ENCODE peak calls at places on chromosomes 2 and 18, in ten cellular contexts. H is PC-3, Q is H9, S is nephron progenitor cell, O is cardiac fibroblast, N is BJ, U is stomach, Y is cardiac muscle cell, G is sigmoid colon, A is dorsolateral prefrontal cortex. P is an unnamed sample.

GRCh38 chr2:11835403-11835802 is 89.0 kb downstream of the LPIN1 start:
- DNase-seq in O (no peak), U (no peak), H (peak), N (no peak), Q (no peak), Y (no peak), A (no peak), G (no peak), S (no peak), P (no peak)

GRCh38 chr2:191221666-191222065 is 23.5 kb upstream of the MYO1B start:
- DNase-seq in O (no peak), U (no peak), G (no peak), S (no peak), H (no peak), A (no peak), Q (no peak), N (no peak), Y (no peak), P (no peak)

GRCh38 chr18:37334494-37335125 is 231.0 kb downstream of the CELF4 start:
- DNase-seq in Q (no peak), G (no peak), U (no peak), O (peak), N (peak), A (no peak), S (no peak), H (no peak), Y (no peak), P (no peak)

GRCh38 chr18:10099539-10100140 is 185.8 kb downstream of the VAPA start:
- DNase-seq in O (no peak), U (no peak), G (no peak), H (no peak), N (no peak), Q (no peak), A (no peak), S (no peak), Y (no peak), P (no peak)

GRCh38 chr2:177906041-177906718 is 166.4 kb downstream of the PDE11A start:
- DNase-seq in A (no peak), O (peak), H (peak), S (peak), G (no peak), U (peak), Y (peak), Q (peak), N (no peak), P (peak)

GRCh38 chr2:106843001-106843909 is 42.7 kb downstream of the ST6GAL2 start:
- DNase-seq in Y (no peak), U (no peak), G (no peak), H (no peak), N (no peak), S (no peak), O (no peak), A (no peak), Q (no peak), P (no peak)

GRCh38 chr2:235139956-235140800 is 188.4 kb downstream of the SH3BP4 start:
- DNase-seq in U (no peak), O (no peak), S (no peak), A (no peak), N (no peak), H (no peak), Y (no peak), G (no peak), Q (no peak), P (no peak)

GRCh38 chr2:148619560-148620190 is 24.9 kb upstream of the EPC2 start:
- DNase-seq in H (no peak), O (no peak), U (no peak), N (no peak), S (no peak), Y (no peak), A (no peak), G (no peak), Q (no peak), P (no peak)

GRCh38 chr18:25298853-25299274 is 53.1 kb downstream of the ZNF521 start:
- DNase-seq in A (no peak), S (no peak), Q (no peak), O (peak), Y (no peak), N (peak), H (peak), U (no peak), G (no peak), P (peak)

GRCh38 chr2:83055338-83056010 is 1403.6 kb downstream of the SUCLG1 start:
- DNase-seq in N (peak), Q (no peak), A (no peak), O (peak), G (no peak), U (no peak), Y (no peak), H (peak), S (no peak), P (no peak)

GRCh38 chr2:95283562-95283961 is 9.3 kb downstream of the PROM2 start:
- DNase-seq in O (no peak), U (no peak), Y (no peak), Q (no peak), A (no peak), N (no peak), G (no peak), S (no peak), H (no peak), P (no peak)

GRCh38 chr18:79853303-79853992 is 55.7 kb downstream of the KCNG2 start:
- DNase-seq in N (no peak), Q (no peak), O (no peak), A (no peak), G (no peak), U (no peak), Y (no peak), H (no peak), S (no peak), P (no peak)

GRCh38 chr2:158140201-158140600 is 38.5 kb downstream of the UPP2 start:
- DNase-seq in H (no peak), U (no peak), Y (no peak), O (no peak), N (no peak), A (no peak), S (no peak), G (no peak), Q (no peak), P (no peak)

GRCh38 chr18:7919565-7919964 is 352.4 kb downstream of the PTPRM start:
- DNase-seq in U (no peak), Q (no peak), N (no peak), O (no peak), Y (no peak), A (no peak), H (peak), G (no peak), S (no peak), P (no peak)

GRCh38 chr2:15251753-15252152 is 309.4 kb downstream of the NBAS start:
- DNase-seq in O (no peak), S (no peak), Y (no peak), Q (no peak), U (no peak), G (no peak), A (no peak), N (no peak), H (no peak), P (no peak)

GRCh38 chr2:101690547-101691182 is 6.8 kb upstream of the MAP4K4 start:
- DNase-seq in O (no peak), S (no peak), A (no peak), Q (no peak), H (no peak), U (no peak), N (no peak), G (no peak), Y (no peak), P (no peak)

GRCh38 chr2:57959380-57959779 is 87.2 kb upstream of the VRK2 start:
- DNase-seq in N (no peak), S (no peak), Y (no peak), Q (no peak), H (no peak), G (no peak), A (no peak), O (no peak), U (no peak), P (no peak)

GRCh38 chr2:223494496-223494895 is 107.7 kb downstream of the SCG2 start:
- DNase-seq in S (no peak), A (no peak), O (no peak), H (no peak), U (no peak), Q (no peak), G (no peak), Y (no peak), N (no peak), P (no peak)

GRCh38 chr2:110157153-110157793 is 41.7 kb upstream of the MALL start:
- DNase-seq in Q (no peak), H (peak), A (no peak), N (peak), O (peak), G (no peak), Y (peak), S (peak), U (no peak), P (peak)

GRCh38 chr2:61966087-61966727 is 60.7 kb downstream of the COMMD1 start:
- DNase-seq in G (no peak), N (no peak), O (no peak), S (no peak), H (no peak), A (no peak), Y (no peak), U (no peak), Q (no peak), P (no peak)
- TF ChIP-seq CTCF in G (no peak), N (no peak), O (no peak), S (no peak), H (no peak), A (no peak), Y (no peak), U (no peak), Q (no peak), P (no peak)

DNA sequence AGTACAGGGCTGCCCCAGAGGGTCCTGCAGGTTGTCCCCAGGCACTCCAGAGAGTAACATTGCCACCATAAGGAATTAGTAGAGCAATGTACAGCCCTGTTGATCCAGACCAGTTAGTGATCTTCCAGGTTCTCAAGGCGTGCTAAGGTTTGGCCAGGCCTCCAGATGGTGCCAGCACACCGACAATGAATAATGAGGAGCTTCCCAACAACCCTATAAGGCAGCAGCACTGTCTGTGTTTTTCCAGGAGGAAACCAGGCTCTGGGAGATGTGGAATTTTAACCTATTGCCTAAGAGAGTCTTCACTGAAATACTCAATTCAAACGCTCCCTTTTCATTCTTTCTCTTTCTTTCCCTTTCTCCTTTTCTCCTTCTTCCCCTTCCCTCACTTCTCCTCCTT is 122.1 kb downstream of the MGAT5 start:
- DNase-seq in O (peak), G (peak), A (peak), S (peak), U (no peak), N (no peak), Y (peak), H (peak), Q (peak), P (no peak)
- TF ChIP-seq CTCF in O (peak), G (no peak), A (peak), S (no peak), U (no peak), N (peak), Y (peak), H (peak), Q (peak), P (no peak)

DNA sequence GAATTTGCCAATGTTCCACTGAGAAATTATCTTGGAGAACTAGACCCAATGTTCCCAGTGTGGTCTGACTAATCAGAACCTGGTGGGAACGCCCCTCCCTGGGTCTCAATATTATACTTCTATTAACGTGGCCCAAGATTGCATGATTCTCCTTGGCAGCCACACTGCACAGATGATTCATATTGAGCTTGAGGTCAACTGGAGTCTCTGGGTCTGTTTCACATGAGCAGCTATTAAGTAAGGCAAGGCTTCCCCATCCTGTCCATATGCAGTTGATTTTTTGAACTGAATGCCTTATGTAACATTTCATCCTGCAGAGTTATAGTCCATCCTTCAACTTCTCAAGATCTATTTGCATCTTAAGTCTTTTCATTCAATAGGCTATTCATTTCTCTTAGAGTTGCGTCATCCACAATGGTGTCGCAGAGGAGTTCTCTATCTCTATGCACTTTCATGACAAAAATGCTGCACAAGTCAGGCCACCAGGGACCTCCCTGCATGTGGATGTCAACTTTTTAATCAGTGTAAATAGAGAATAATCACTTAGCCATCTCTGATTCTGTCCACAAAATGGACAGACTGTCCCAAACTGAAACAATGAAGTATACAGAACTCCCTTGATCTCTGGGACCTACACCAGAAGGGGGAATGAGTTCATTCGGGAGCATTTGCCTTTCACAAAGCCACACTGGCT is 257.5 kb downstream of the CYP26B1 start:
- DNase-seq in N (peak), Y (no peak), G (no peak), H (peak), S (no peak), U (no peak), A (no peak), Q (no peak), O (peak), P (no peak)
- TF ChIP-seq CTCF in N (no peak), Y (no peak), G (no peak), H (no peak), S (no peak), U (no peak), A (no peak), Q (no peak), O (no peak), P (no peak)

GRCh38 chr2:196510246-196510645 is 129.3 kb upstream of the CCDC150 start:
- DNase-seq in Q (no peak), N (no peak), O (no peak), Y (no peak), G (no peak), A (no peak), H (peak), U (no peak), S (no peak), P (no peak)
- TF ChIP-seq CTCF in Q (no peak), N (no peak), O (no peak), Y (no peak), G (no peak), A (no peak), H (no peak), U (no peak), S (no peak), P (no peak)

GRCh38 chr2:211089127-211089526 is 532.7 kb downstream of the CPS1 start:
- DNase-seq in G (no peak), S (no peak), Y (no peak), O (no peak), H (no peak), A (no peak), N (no peak), Q (no peak), U (no peak), P (no peak)

GRCh38 chr2:211093743-211094303 is 537.4 kb downstream of the CPS1 start:
- DNase-seq in Y (peak), U (no peak), O (no peak), N (no peak), H (peak), Q (no peak), S (no peak), A (no peak), G (no peak), P (no peak)
- TF ChIP-seq CTCF in Y (peak), U (no peak), O (peak), N (no peak), H (peak), Q (peak), S (peak), A (no peak), G (no peak), P (peak)

GRCh38 chr2:126862730-126863129 is 36.0 kb upstream of the TEX51 start:
- DNase-seq in G (no peak), Q (no peak), H (no peak), N (no peak), Y (no peak), U (no peak), O (no peak), S (no peak), A (no peak), P (no peak)

GRCh38 chr2:126858436-126858835 is 40.3 kb upstream of the TEX51 start:
- DNase-seq in H (no peak), Q (no peak), O (no peak), S (no peak), N (no peak), Y (no peak), U (no peak), G (no peak), A (no peak), P (no peak)

GRCh38 chr2:126858991-126859390 is 39.7 kb upstream of the TEX51 start:
- DNase-seq in A (no peak), S (no peak), Y (no peak), Q (no peak), N (no peak), H (no peak), U (no peak), G (no peak), O (no peak), P (no peak)

GRCh38 chr2:126859631-126860030 is 39.1 kb upstream of the TEX51 start:
- DNase-seq in O (no peak), N (no peak), Q (no peak), U (no peak), A (no peak), H (no peak), G (no peak), Y (no peak), S (no peak), P (no peak)

GRCh38 chr2:126860395-126860794 is 38.3 kb upstream of the TEX51 start:
- DNase-seq in H (no peak), O (no peak), N (no peak), S (no peak), U (no peak), G (no peak), Q (no peak), Y (no peak), A (no peak), P (no peak)
- TF ChIP-seq CTCF in H (no peak), O (no peak), N (no peak), S (no peak), U (no peak), G (no peak), Q (no peak), Y (no peak), A (no peak), P (no peak)

GRCh38 chr2:141941224-141941714 is 189.5 kb downstream of the LRP1B start:
- DNase-seq in Q (no peak), A (no peak), Y (no peak), N (no peak), H (no peak), G (no peak), U (no peak), S (no peak), O (no peak), P (no peak)

GRCh38 chr2:141946016-141946415 is 184.8 kb downstream of the LRP1B start:
- DNase-seq in A (no peak), N (no peak), O (no peak), S (no peak), Y (no peak), U (no peak), Q (no peak), H (no peak), G (no peak), P (no peak)

GRCh38 chr2:141947715-141948114 is 183.1 kb downstream of the LRP1B start:
- DNase-seq in H (no peak), O (no peak), Q (no peak), N (no peak), Y (no peak), A (no peak), G (no peak), S (no peak), U (no peak), P (no peak)

GRCh38 chr2:141940709-141941108 is 190.1 kb downstream of the LRP1B start:
- DNase-seq in U (no peak), H (no peak), S (no peak), A (no peak), Y (no peak), G (no peak), O (no peak), Q (no peak), N (no peak), P (no peak)

GRCh38 chr2:141942006-141942789 is 188.6 kb downstream of the LRP1B start:
- DNase-seq in G (no peak), U (no peak), Q (no peak), O (no peak), N (no peak), A (no peak), S (no peak), H (peak), Y (no peak), P (no peak)
- TF ChIP-seq CTCF in G (no peak), U (no peak), Q (peak), O (no peak), N (peak), A (peak), S (peak), H (peak), Y (peak), P (peak)

DNA sequence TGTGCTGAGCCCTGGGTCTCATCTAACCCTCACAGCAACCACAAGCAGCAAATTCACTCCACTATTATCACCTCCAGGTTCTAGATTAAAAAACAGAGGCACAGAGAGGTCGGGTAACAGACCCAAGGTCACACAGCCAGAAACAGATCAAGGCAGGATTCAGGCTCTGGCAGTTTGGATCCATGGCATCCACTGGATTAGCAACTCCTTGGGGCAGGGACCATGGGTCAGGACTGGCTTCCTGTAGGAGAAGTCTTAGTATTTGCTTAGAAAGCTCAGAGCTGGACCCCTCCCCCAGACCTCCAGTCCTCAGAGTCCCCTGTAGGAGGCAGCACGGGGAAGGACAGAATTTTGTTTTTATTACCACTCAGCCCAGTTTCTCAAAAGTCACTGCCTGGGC is 34.4 kb downstream of the ZFP36L2 start:
- DNase-seq in S (no peak), Y (no peak), Q (peak), A (no peak), U (no peak), O (no peak), G (no peak), H (peak), N (no peak), P (no peak)
- TF ChIP-seq CTCF in S (no peak), Y (peak), Q (peak), A (no peak), U (no peak), O (peak), G (no peak), H (peak), N (peak), P (no peak)

GRCh38 chr2:35035883-35036282 is 1319.7 kb upstream of the CRIM1 start:
- DNase-seq in Y (peak), O (no peak), G (no peak), H (peak), U (no peak), A (no peak), N (no peak), S (no peak), Q (no peak), P (no peak)
- TF ChIP-seq CTCF in Y (no peak), O (no peak), G (no peak), H (peak), U (no peak), A (no peak), N (no peak), S (no peak), Q (peak), P (no peak)